ENCODE peak calls at places on chromosomes 13 and 19, in four cellular contexts. G is AG10803, Q is nephron progenitor cell, F is fibroblast of mammary gland. D is an unnamed sample.

GRCh38 chr13:51331354-51331861 is 8.1 kb upstream of the SERPINE3 start:
- DNase-seq in F (no peak), G (no peak), Q (no peak), D (no peak)

GRCh38 chr13:101649490-101650126 is 197.1 kb downstream of the ITGBL1 start:
- DNase-seq in F (peak; percentile 91), Q (no peak), G (peak; percentile 81), D (no peak)

GRCh38 chr19:13283871-13284270 is 133.7 kb downstream of the IER2 start:
- DNase-seq in G (no peak), F (no peak), Q (no peak), D (no peak)

GRCh38 chr13:26568132-26568815 is 10.8 kb downstream of the WASF3 start:
- DNase-seq in Q (no peak), F (no peak), G (no peak), D (no peak)

GRCh38 chr13:29566864-29567263 is 28.6 kb downstream of the SLC7A1 start:
- DNase-seq in G (no peak), F (no peak), Q (no peak), D (no peak)

GRCh38 chr13:35630551-35631275 is 154.2 kb upstream of the MAB21L1 start:
- DNase-seq in G (peak; percentile 79), F (peak; percentile 74), Q (peak; percentile 41), D (peak; percentile 25)

GRCh38 chr13:111911141-111911720 is 155.7 kb upstream of the SOX1 start:
- DNase-seq in F (no peak), Q (no peak), G (no peak), D (no peak)

GRCh38 chr13:41614671-41615519 is 157.5 kb downstream of the RGCC start:
- DNase-seq in Q (no peak), G (peak; percentile 43), F (peak; percentile 76), D (no peak)

GRCh38 chr19:8148410-8149231 is 771 bp downstream of the FBN3 start:
- DNase-seq in Q (peak; percentile 76), F (no peak), G (no peak), D (peak; percentile 57)

GRCh38 chr13:48255954-48256353 is 22.9 kb downstream of the ITM2B start:
- DNase-seq in Q (no peak), G (no peak), F (peak; percentile 27), D (no peak)

GRCh38 chr13:110014719-110015118 is 228.3 kb upstream of the IRS2 start:
- DNase-seq in Q (no peak), F (peak; percentile 59), G (no peak), D (no peak)

GRCh38 chr19:49786432-49786831 is 19.6 kb downstream of the AP2A1 start:
- DNase-seq in F (peak; percentile 83), Q (no peak), G (peak; percentile 60), D (no peak)

GRCh38 chr13:31116224-31116623 is 45.5 kb downstream of the HSPH1 start:
- DNase-seq in Q (no peak), G (no peak), F (no peak), D (no peak)

GRCh38 chr13:81001828-81002385 is 661.0 kb upstream of the SPRY2 start:
- DNase-seq in Q (no peak), F (no peak), G (no peak), D (no peak)
- TF ChIP-seq CTCF in Q (no peak), F (no peak), G (no peak), D (no peak)

GRCh38 chr19:56764296-56764695 is 76.2 kb downstream of the PEG3 start:
- DNase-seq in F (no peak), Q (no peak), G (no peak), D (no peak)
- TF ChIP-seq CTCF in F (no peak), Q (no peak), G (no peak), D (no peak)

GRCh38 chr19:48218964-48219363 is 36.7 kb downstream of the CARD8 start:
- DNase-seq in Q (no peak), G (peak; percentile 4), F (no peak), D (no peak)

GRCh38 chr19:48221628-48222027 is 34.1 kb downstream of the CARD8 start:
- DNase-seq in Q (no peak), F (no peak), G (no peak), D (no peak)

GRCh38 chr19:48213959-48214358 is 41.8 kb downstream of the CARD8 start:
- DNase-seq in F (no peak), G (no peak), Q (no peak), D (no peak)

DNA sequence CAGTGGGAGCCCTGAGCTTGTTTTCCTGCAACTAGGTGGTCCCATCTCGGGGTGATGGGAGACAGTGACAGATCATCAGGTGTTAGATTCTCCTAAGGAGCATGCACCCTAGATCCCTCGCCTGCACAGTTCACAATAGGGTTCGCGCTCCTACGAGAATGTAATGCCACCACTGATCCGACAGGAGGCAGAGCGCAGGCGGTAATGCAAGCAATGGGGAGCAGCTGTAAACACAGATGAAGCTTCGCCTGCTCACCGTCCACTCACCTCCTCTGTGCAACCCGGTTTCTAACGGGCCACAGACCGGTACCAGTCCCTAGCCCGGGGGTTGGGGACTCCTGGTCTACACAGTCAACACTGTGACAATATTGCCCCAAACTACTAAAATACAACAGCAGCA is 38.8 kb downstream of the CARD8 start:
- DNase-seq in Q (no peak), F (no peak), G (no peak), D (peak; percentile 35)
- TF ChIP-seq CTCF in Q (peak; percentile 17), F (no peak), G (peak; percentile 8), D (peak; percentile 42)

GRCh38 chr19:378706-379105 is 30.2 kb downstream of the C2CD4C start:
- DNase-seq in G (no peak), F (no peak), Q (no peak), D (no peak)

GRCh38 chr19:375395-376110 is 31.0 kb upstream of the MIER2 start:
- DNase-seq in Q (no peak), G (no peak), F (no peak), D (no peak)

GRCh38 chr19:379796-380195 is 29.2 kb downstream of the C2CD4C start:
- DNase-seq in G (no peak), F (no peak), Q (no peak), D (no peak)

GRCh38 chr19:376111-376470 is 31.5 kb upstream of the MIER2 start:
- DNase-seq in F (no peak), G (no peak), Q (no peak), D (no peak)

GRCh38 chr19:377801-378581 is 31.0 kb downstream of the C2CD4C start:
- DNase-seq in G (no peak), F (no peak), Q (no peak), D (no peak)
- TF ChIP-seq CTCF in G (peak; percentile 15), F (peak; percentile 3), Q (no peak), D (no peak)

GRCh38 chr19:45251452-45252354 is 632 bp downstream of the MARK4 start:
- DNase-seq in F (no peak), Q (peak; percentile 52), G (peak; percentile 21), D (peak; percentile 50)
- TF ChIP-seq CTCF in F (no peak), Q (no peak), G (no peak), D (no peak)

DNA sequence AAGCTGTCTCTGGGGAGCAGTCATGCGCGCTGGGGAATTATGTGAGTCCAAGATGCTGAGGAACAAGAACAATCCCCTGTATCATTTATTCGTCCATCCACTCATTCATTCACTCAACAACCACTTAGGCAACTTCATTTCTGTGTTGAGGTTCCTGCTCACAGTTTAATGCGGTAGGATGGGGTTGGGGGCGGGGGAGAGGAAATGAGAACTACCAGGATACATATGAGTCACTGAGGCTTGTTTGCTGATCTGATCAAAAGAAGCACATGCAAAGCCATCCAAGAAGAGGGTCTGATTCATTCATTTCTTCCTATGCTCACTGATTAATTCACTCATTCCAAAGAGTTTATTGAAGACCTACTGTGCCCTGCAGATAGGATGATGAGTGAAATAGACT is 20.9 kb downstream of the ZNF536 start:
- DNase-seq in F (no peak), Q (no peak), G (peak; percentile 61), D (no peak)
- TF ChIP-seq CTCF in F (no peak), Q (no peak), G (no peak), D (no peak)

GRCh38 chr19:1768918-1769644 is 15.8 kb downstream of the ONECUT3 start:
- DNase-seq in G (no peak), F (no peak), Q (no peak), D (no peak)

GRCh38 chr19:1767464-1767933 is 14.2 kb downstream of the ONECUT3 start:
- DNase-seq in F (peak; percentile 12), G (peak; percentile 9), Q (peak; percentile 84), D (peak; percentile 83)

GRCh38 chr19:1769645-1769985 is 16.3 kb downstream of the ONECUT3 start:
- DNase-seq in Q (no peak), G (no peak), F (no peak), D (peak; percentile 77)

GRCh38 chr19:1766800-1767352 is 13.6 kb downstream of the ONECUT3 start:
- DNase-seq in Q (no peak), F (no peak), G (no peak), D (no peak)

DNA sequence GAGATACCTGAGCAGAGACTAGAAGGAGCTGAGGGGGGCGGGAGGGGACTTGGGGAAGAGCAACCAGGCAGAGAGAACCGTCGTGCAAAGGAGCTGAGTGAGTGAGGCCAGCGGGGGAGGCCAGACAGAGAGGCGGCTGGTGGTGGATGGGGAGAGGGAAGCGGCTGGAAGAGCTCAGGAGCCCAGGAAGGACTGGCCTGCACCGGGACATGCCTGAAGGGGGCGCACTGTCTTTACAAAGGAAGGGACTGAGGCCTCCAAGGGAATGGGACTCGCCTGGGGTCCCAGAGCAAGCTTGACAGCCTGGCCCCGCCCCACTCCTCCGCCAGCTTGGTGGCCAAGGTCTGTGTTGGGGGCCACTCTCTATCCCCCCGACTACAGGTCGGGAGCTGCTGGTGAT is 14.9 kb downstream of the ONECUT3 start:
- DNase-seq in Q (peak; percentile 73), F (peak; percentile 18), G (no peak), D (peak; percentile 80)
- TF ChIP-seq CTCF in Q (peak; percentile 33), F (no peak), G (peak; percentile 18), D (no peak)

GRCh38 chr19:531753-532571 is at the start of gene CDC34:
- DNase-seq in G (no peak), F (no peak), Q (peak; percentile 30), D (no peak)
- TF ChIP-seq CTCF in G (no peak), F (no peak), Q (no peak), D (no peak)

GRCh38 chr19:15812059-15812722 is 3.3 kb downstream of the OR10H1 start:
- DNase-seq in F (no peak), G (peak; percentile 1), Q (no peak), D (no peak)
- TF ChIP-seq CTCF in F (no peak), G (peak; percentile 18), Q (no peak), D (no peak)